ENCODE peak calls at places on chromosomes 13 and 19, in five cellular contexts. R is RWPE1, X is ovary, K is mucosa of descending colon, H is Panc1. V is an unnamed sample.

GRCh38 chr13:42474954-42475353 is 99.0 kb upstream of the TNFSF11 start:
- DNase-seq in R (no peak), X (no peak), K (no peak), H (no peak), V (no peak)

GRCh38 chr13:108475181-108475580 is 154.2 kb upstream of the MYO16 start:
- DNase-seq in R (no peak), X (no peak), K (no peak), H (no peak), V (no peak)

GRCh38 chr19:18282021-18282787 is 782 bp upstream of the JUND start:
- DNase-seq in R (no peak), X (peak), K (no peak), H (no peak), V (no peak)

GRCh38 chr13:38686635-38687245 is at the start of gene FREM2:
- DNase-seq in R (peak), X (peak), K (peak), H (no peak), V (peak)

GRCh38 chr19:30340724-30341595 is 31.2 kb upstream of the ZNF536 start:
- DNase-seq in R (no peak), X (no peak), K (no peak), H (no peak), V (no peak)

GRCh38 chr19:41871573-41872383 is 5.3 kb upstream of the CD79A start:
- DNase-seq in R (no peak), X (no peak), K (peak), H (no peak), V (no peak)

GRCh38 chr19:30551271-30551670 is 179.1 kb downstream of the ZNF536 start:
- DNase-seq in R (no peak), X (no peak), K (no peak), H (no peak), V (no peak)

GRCh38 chr19:53123400-53123799 is 9.3 kb downstream of the ZNF415 start:
- DNase-seq in R (no peak), X (no peak), K (no peak), H (no peak), V (no peak)

GRCh38 chr13:109870281-109871017 is 84.1 kb upstream of the IRS2 start:
- DNase-seq in R (no peak), X (no peak), K (no peak), H (no peak), V (no peak)

GRCh38 chr19:17448190-17448967 is at the start of gene TMEM221:
- DNase-seq in R (no peak), X (peak), K (peak), H (no peak), V (no peak)

GRCh38 chr19:2409352-2409912 is 18.0 kb downstream of the TIMM13 start:
- DNase-seq in R (no peak), X (no peak), K (no peak), H (no peak), V (no peak)

GRCh38 chr19:54201980-54202379 is 1.3 kb downstream of the RPS9 start:
- DNase-seq in R (no peak), X (no peak), K (no peak), H (no peak), V (no peak)

GRCh38 chr13:109114991-109115390 is 485.6 kb downstream of the MYO16 start:
- DNase-seq in R (no peak), X (no peak), K (no peak), H (no peak), V (no peak)

GRCh38 chr19:6730153-6730804 is 7.1 kb downstream of the GPR108 start:
- DNase-seq in R (no peak), X (peak), K (peak), H (no peak), V (no peak)

GRCh38 chr13:20869540-20869939 is 33.0 kb downstream of the XPO4 start:
- DNase-seq in R (no peak), X (no peak), K (no peak), H (no peak), V (no peak)

GRCh38 chr13:27622102-27622820 is 569 bp downstream of the POLR1D start:
- DNase-seq in R (no peak), X (no peak), K (peak), H (no peak), V (no peak)

GRCh38 chr13:71242191-71242590 is 624.8 kb downstream of the DACH1 start:
- DNase-seq in R (no peak), X (no peak), K (no peak), H (no peak), V (no peak)

GRCh38 chr13:71237332-71237731 is 629.7 kb downstream of the DACH1 start:
- DNase-seq in R (no peak), X (no peak), K (no peak), H (no peak), V (no peak)

GRCh38 chr13:71244181-71244580 is 622.8 kb downstream of the DACH1 start:
- DNase-seq in R (no peak), X (no peak), K (no peak), H (no peak), V (no peak)

GRCh38 chr13:71240906-71241305 is 626.1 kb downstream of the DACH1 start:
- DNase-seq in R (no peak), X (no peak), K (peak), H (no peak), V (no peak)
- TF ChIP-seq CTCF in R (peak), X (no peak), K (no peak), H (peak), V (peak)

GRCh38 chr13:23161176-23161825 is 19.5 kb upstream of the SGCG start:
- DNase-seq in R (no peak), X (no peak), K (no peak), H (no peak), V (no peak)

GRCh38 chr13:23159587-23160240 is 21.1 kb upstream of the SGCG start:
- DNase-seq in R (no peak), X (no peak), K (no peak), H (no peak), V (no peak)

GRCh38 chr13:23160241-23161175 is 20.3 kb upstream of the SGCG start:
- DNase-seq in R (no peak), X (no peak), K (no peak), H (no peak), V (no peak)

GRCh38 chr13:23159205-23159586 is 21.6 kb upstream of the SGCG start:
- DNase-seq in R (no peak), X (no peak), K (peak), H (no peak), V (no peak)
- TF ChIP-seq CTCF in R (peak), X (no peak), K (no peak), H (peak), V (peak)

GRCh38 chr13:24100152-24100551 is 60.4 kb upstream of the SPATA13 start:
- DNase-seq in R (no peak), X (no peak), K (no peak), H (no peak), V (no peak)
- TF ChIP-seq CTCF in R (no peak), X (no peak), K (no peak), H (no peak), V (no peak)

DNA sequence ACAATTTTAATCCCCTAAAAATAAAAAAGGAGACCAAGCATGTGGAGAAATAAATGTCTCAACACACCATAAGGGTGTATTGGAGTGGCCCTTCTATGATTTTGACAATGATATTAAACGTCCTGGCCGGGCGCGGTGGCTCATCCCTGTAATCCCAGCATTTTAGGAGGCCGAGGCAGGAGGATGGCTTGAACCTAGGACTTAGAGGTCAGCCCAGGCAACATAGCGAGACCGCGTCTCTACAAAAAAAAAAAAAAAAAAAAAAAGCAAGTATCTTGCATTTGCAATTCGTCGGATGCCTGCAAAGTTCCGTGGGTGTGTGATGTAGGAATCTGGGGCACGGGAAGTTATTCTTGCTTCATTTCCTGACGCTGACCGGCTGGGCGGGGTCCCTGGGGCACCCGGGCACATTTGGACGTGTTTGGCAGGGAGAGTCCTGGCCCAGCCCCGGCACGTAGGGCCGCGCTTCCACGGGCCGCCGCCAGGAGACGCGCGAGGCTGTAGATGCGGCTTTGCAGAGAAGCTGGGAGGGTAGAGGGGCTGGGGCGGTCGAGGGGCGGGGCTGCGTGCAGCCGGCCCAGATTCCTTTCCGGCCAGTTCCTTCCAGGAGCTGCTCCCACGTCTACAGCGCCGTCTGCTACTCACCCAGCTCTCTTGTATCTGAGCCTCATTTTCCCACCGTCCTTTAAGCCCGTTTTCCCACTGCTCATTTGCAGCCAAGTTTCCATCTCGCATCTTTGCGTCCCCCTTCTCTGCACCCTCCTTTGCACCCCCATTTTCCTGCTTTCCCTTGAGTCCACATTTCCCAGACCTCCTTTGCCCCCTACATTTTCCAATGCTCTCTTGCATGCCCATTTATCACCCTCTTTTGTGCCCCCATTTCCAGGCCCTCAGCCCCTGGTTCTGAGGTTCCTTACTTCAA is 2.2 kb upstream of the TSPAN16 start:
- DNase-seq in R (peak), X (peak), K (peak), H (peak), V (no peak)
- TF ChIP-seq CTCF in R (peak), X (peak), K (peak), H (peak), V (peak)

DNA sequence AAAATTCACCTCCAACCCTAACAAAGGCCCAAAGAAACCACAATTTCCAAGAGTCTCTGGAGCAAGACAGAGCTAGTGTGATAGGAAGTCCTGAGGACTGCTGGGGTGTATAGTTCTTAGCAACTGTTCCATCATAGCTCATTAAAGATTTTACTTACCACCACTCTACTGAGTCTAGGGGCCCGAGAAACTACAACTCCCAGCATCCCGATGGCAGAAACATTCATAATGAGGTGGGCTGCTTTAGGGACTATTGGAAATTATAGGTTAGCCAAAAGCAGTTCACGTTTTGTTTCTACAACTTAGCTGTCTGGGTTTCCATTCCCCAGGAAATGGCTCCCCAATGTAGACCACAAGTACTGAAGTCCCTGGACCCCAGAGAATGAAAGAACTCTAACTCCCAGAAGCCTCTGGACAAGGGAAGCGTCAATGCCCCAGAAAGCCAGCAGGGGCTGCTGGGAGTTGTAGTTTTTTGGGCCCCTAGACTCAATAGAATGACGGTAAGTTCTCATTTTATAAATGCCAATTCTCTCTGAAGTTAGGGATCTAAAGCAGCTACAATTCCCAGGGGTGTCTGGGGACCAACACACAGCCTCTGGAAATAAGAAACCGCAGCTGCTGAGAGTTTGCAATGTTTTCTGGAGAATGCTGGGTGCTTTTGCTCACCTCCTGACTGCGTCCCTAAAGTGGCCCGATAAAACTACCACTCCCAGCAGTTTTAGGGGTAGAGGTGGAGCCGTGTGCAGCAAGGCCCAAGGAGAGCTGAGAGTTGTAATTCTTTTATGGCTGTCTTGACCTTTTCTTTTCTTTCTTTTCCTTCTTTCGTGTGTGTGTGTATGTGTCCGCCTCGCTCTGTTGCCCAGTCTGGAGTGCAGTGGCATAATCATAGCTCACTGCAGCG is 11.1 kb downstream of the FTL start:
- DNase-seq in R (no peak), X (no peak), K (no peak), H (no peak), V (no peak)
- TF ChIP-seq CTCF in R (no peak), X (no peak), K (no peak), H (no peak), V (no peak)